ENCODE peak calls at places on chromosomes 12 and 14, in five cellular contexts. S, Y, V, T and Q are unnamed samples.

GRCh38 chr12:12018454-12018853 is 52.3 kb upstream of the BCL2L14 start:
- DNase-seq in S (no peak), Y (no peak), V (peak), T (no peak), Q (no peak)

GRCh38 chr12:56037161-56037560 is 4.6 kb upstream of the RPS26 start:
- DNase-seq in T (no peak), S (no peak), V (no peak), Y (no peak), Q (no peak)

GRCh38 chr14:82872494-82872893 is 1338.8 kb upstream of the SEL1L start:
- DNase-seq in T (peak), Y (no peak), S (no peak), V (no peak), Q (no peak)

GRCh38 chr12:50211392-50212070 is 44.4 kb upstream of the CERS5 start:
- DNase-seq in T (no peak), S (no peak), V (no peak), Y (no peak), Q (no peak)

GRCh38 chr12:65568517-65568916 is 255.8 kb upstream of the HMGA2 start:
- DNase-seq in Y (no peak), V (no peak), S (peak), T (no peak), Q (no peak)

GRCh38 chr14:100067971-100068959 is 3.0 kb downstream of the EVL start:
- DNase-seq in S (peak), V (no peak), Y (no peak), T (peak), Q (peak)

GRCh38 chr14:77470192-77470870 is 12.4 kb downstream of the AHSA1 start:
- DNase-seq in V (no peak), Y (no peak), T (peak), S (no peak), Q (no peak)

GRCh38 chr12:65740506-65740872 is 83.8 kb upstream of the HMGA2 start:
- DNase-seq in V (no peak), S (no peak), T (no peak), Y (no peak), Q (no peak)

GRCh38 chr12:95966287-95966870 is 23.2 kb downstream of the AMDHD1 start:
- DNase-seq in T (no peak), S (no peak), V (no peak), Y (no peak), Q (no peak)

GRCh38 chr14:76773188-76773885 is 12.1 kb downstream of the VASH1 start:
- DNase-seq in S (peak), V (peak), Y (peak), T (peak), Q (peak)

GRCh38 chr12:101924647-101925046 is 47.3 kb downstream of the DRAM1 start:
- DNase-seq in T (no peak), V (no peak), S (no peak), Y (peak), Q (no peak)

GRCh38 chr12:400828-401227 is 616 bp upstream of the CCDC77 start:
- DNase-seq in S (no peak), Y (no peak), T (no peak), V (no peak), Q (no peak)

GRCh38 chr12:131054345-131055092 is 100.8 kb downstream of the ADGRD1 start:
- DNase-seq in T (no peak), V (no peak), S (no peak), Y (no peak), Q (no peak)

GRCh38 chr12:123867141-123867540 is 105.0 kb downstream of the DNAH10 start:
- DNase-seq in S (no peak), Y (no peak), V (no peak), T (no peak), Q (no peak)

GRCh38 chr14:75476274-75476995 is 45.8 kb upstream of the BATF start:
- DNase-seq in Y (no peak), S (no peak), V (peak), T (no peak), Q (no peak)

GRCh38 chr12:106584104-106585064 is 1.6 kb downstream of the RFX4 start:
- DNase-seq in V (no peak), T (no peak), Y (no peak), S (peak), Q (no peak)

GRCh38 chr14:81694419-81694818 is 160.8 kb upstream of the SEL1L start:
- DNase-seq in Y (no peak), T (no peak), S (no peak), V (no peak), Q (no peak)

GRCh38 chr12:132424118-132424438 is 65.9 kb upstream of the FBRSL1 start:
- DNase-seq in S (no peak), Y (no peak), T (no peak), V (no peak), Q (no peak)

GRCh38 chr12:113439606-113440030 is 17.4 kb downstream of the SDSL start:
- DNase-seq in Y (peak), S (peak), V (peak), T (peak), Q (no peak)

GRCh38 chr12:104340177-104340576 is 36.6 kb downstream of the EID3 start:
- DNase-seq in Y (no peak), T (no peak), V (no peak), S (no peak), Q (no peak)

GRCh38 chr12:84247931-84248330 is 664.7 kb downstream of the SLC6A15 start:
- DNase-seq in S (no peak), T (no peak), Y (no peak), V (no peak), Q (no peak)